ENCODE peak calls at places on chromosome 12, in nine cellular contexts. R is central memory CD8-positive, alpha-beta T cell; V is stimulated activated CD8-positive, alpha-beta memory T cell treated with anti-CD3 and anti-CD28 coated beads, Interleukin-15, amount 100 ng/mL, for 24 hours; I is activated CD4-positive, CD25-positive, alpha-beta regulatory T cell; J is stimulated activated naive CD8-positive, alpha-beta T cell treated with anti-CD3 and anti-CD28 coated beads, Interleukin-15, amount 100 ng/mL, for 72 hours; S is mammary epithelial cell; A is Kasumi-1; M is NCI-H345; T is cerebellar cortex. N is an unnamed sample.

GRCh38 chr12:10719482-10719881 is 3.6 kb downstream of the YBX3 start:
- DNase-seq in R (no peak), V (no peak), I (no peak), J (no peak), S (no peak), A (no peak), M (no peak), T (no peak), N (peak; percentile 66)

GRCh38 chr12:6963016-6963731 is 7.3 kb downstream of the PHB2 start:
- DNase-seq in R (no peak), V (no peak), I (no peak), J (no peak), S (peak; percentile 87), A (no peak), M (peak; percentile 93), T (no peak), N (peak; percentile 95)

GRCh38 chr12:85448031-85448430 is 168.0 kb downstream of the ALX1 start:
- DNase-seq in R (no peak), V (no peak), I (no peak), J (no peak), S (no peak), A (no peak), M (no peak), T (no peak), N (no peak)

GRCh38 chr12:54259194-54260011 is 20.5 kb downstream of the CBX5 start:
- DNase-seq in R (no peak), V (peak; percentile 16), I (peak; percentile 6), J (peak; percentile 41), S (peak; percentile 77), A (peak; percentile 41), M (peak; percentile 52), T (peak; percentile 94), N (peak; percentile 66)

GRCh38 chr12:50103767-50104321 is at the start of gene GPD1:
- DNase-seq in R (no peak), V (no peak), I (no peak), J (no peak), S (peak; percentile 62), A (no peak), M (peak; percentile 41), T (peak; percentile 79), N (peak; percentile 72)

GRCh38 chr12:105279460-105280056 is 43.6 kb upstream of the APPL2 start:
- DNase-seq in R (no peak), V (no peak), I (no peak), J (peak; percentile 20), S (no peak), A (peak; percentile 25), M (peak; percentile 46), T (peak; percentile 17), N (peak; percentile 49)

GRCh38 chr12:96314723-96315122 is 85.5 kb downstream of the CDK17 start:
- DNase-seq in R (no peak), V (no peak), I (no peak), J (no peak), S (no peak), A (no peak), M (no peak), T (no peak), N (no peak)

GRCh38 chr12:51307655-51308593 is 16.1 kb downstream of the BIN2 start:
- DNase-seq in R (no peak), V (no peak), I (no peak), J (no peak), S (peak; percentile 84), A (no peak), M (no peak), T (no peak), N (peak; percentile 91)

GRCh38 chr12:104281636-104282035 is 21.9 kb upstream of the EID3 start:
- DNase-seq in R (no peak), V (no peak), I (no peak), J (no peak), S (no peak), A (no peak), M (no peak), T (no peak), N (no peak)

GRCh38 chr12:28550757-28551381 is 360.6 kb downstream of the CCDC91 start:
- DNase-seq in R (no peak), V (no peak), I (no peak), J (no peak), S (peak; percentile 67), A (no peak), M (no peak), T (no peak), N (peak; percentile 76)

GRCh38 chr12:121925361-121925725 is 7.0 kb downstream of the CFAP251 start:
- DNase-seq in R (no peak), V (no peak), I (no peak), J (no peak), S (no peak), A (no peak), M (no peak), T (peak; percentile 44), N (no peak)

GRCh38 chr12:50665170-50665569 is 98.7 kb upstream of the ATF1 start:
- DNase-seq in R (no peak), V (no peak), I (no peak), J (no peak), S (no peak), A (no peak), M (no peak), T (no peak), N (no peak)

GRCh38 chr12:124633269-124633953 is 66.0 kb upstream of the NCOR2 start:
- DNase-seq in R (no peak), V (no peak), I (no peak), J (no peak), S (peak; percentile 70), A (no peak), M (no peak), T (no peak), N (peak; percentile 56)

GRCh38 chr12:33476058-33476457 is 36.4 kb upstream of the SYT10 start:
- DNase-seq in R (no peak), V (no peak), I (no peak), J (no peak), S (peak; percentile 60), A (no peak), M (no peak), T (no peak), N (peak; percentile 10)

GRCh38 chr12:68617160-68617926 is 6.6 kb downstream of the RAP1B start:
- DNase-seq in R (no peak), V (no peak), I (no peak), J (no peak), S (peak; percentile 67), A (no peak), M (no peak), T (no peak), N (peak; percentile 63)

GRCh38 chr12:103852498-103852992 is 11.5 kb upstream of the NT5DC3 start:
- DNase-seq in R (no peak), V (no peak), I (no peak), J (no peak), S (peak; percentile 82), A (no peak), M (peak; percentile 94), T (no peak), N (peak; percentile 48)

GRCh38 chr12:21296751-21297406 is 37.8 kb downstream of the SLCO1A2 start:
- DNase-seq in R (no peak), V (no peak), I (no peak), J (no peak), S (peak; percentile 6), A (peak; percentile 57), M (no peak), T (peak; percentile 31), N (peak; percentile 18)

GRCh38 chr12:45191239-45191638 is 24.7 kb upstream of the ANO6 start:
- DNase-seq in R (no peak), V (no peak), I (no peak), J (no peak), S (peak; percentile 29), A (no peak), M (no peak), T (no peak), N (peak; percentile 52)

GRCh38 chr12:69099201-69099837 is 140.1 kb upstream of the CPSF6 start:
- DNase-seq in R (no peak), V (no peak), I (no peak), J (no peak), S (no peak), A (peak; percentile 6), M (no peak), T (no peak), N (no peak)

GRCh38 chr12:100566887-100567637 is 6.4 kb upstream of the GAS2L3 start:
- DNase-seq in R (no peak), V (no peak), I (no peak), J (no peak), S (peak; percentile 12), A (no peak), M (no peak), T (no peak), N (peak; percentile 13)

GRCh38 chr12:4037747-4038312 is 164.6 kb upstream of the PARP11 start:
- DNase-seq in R (no peak), V (no peak), I (no peak), J (no peak), S (peak; percentile 47), A (peak; percentile 29), M (peak; percentile 0), T (peak; percentile 47), N (peak; percentile 61)

GRCh38 chr12:132015686-132016430 is 66.1 kb downstream of the EP400 start:
- DNase-seq in R (no peak), V (no peak), I (no peak), J (no peak), S (no peak), A (no peak), M (no peak), T (no peak), N (no peak)

GRCh38 chr12:15700595-15700994 is 88.6 kb downstream of the EPS8 start:
- DNase-seq in R (no peak), V (no peak), I (no peak), J (peak; percentile 5), S (peak; percentile 83), A (peak; percentile 77), M (no peak), T (no peak), N (peak; percentile 80)

GRCh38 chr12:108611884-108612415 is 14.1 kb upstream of the TMEM119 start:
- DNase-seq in R (peak; percentile 47), V (no peak), I (peak; percentile 20), J (peak; percentile 46), S (peak; percentile 85), A (peak; percentile 33), M (no peak), T (peak; percentile 35), N (peak; percentile 87)

GRCh38 chr12:112163056-112163455 is 37.7 kb downstream of the TRAFD1 start:
- DNase-seq in R (no peak), V (no peak), I (no peak), J (no peak), S (no peak), A (no peak), M (no peak), T (no peak), N (no peak)

GRCh38 chr12:106417926-106418910 is 60.7 kb downstream of the POLR3B start:
- DNase-seq in R (no peak), V (no peak), I (no peak), J (no peak), S (peak; percentile 62), A (no peak), M (no peak), T (no peak), N (peak; percentile 55)

GRCh38 chr12:132143328-132144071 is 619 bp downstream of the DDX51 start:
- DNase-seq in R (no peak), V (no peak), I (no peak), J (no peak), S (no peak), A (no peak), M (no peak), T (no peak), N (peak; percentile 24)

GRCh38 chr12:113831016-113831415 is 135.1 kb downstream of the RBM19 start:
- DNase-seq in R (no peak), V (no peak), I (no peak), J (no peak), S (no peak), A (no peak), M (no peak), T (no peak), N (no peak)

GRCh38 chr12:94134226-94134795 is 14.1 kb upstream of the PLXNC1 start:
- DNase-seq in R (no peak), V (no peak), I (no peak), J (peak; percentile 41), S (peak; percentile 36), A (peak; percentile 79), M (peak; percentile 63), T (peak; percentile 64), N (peak; percentile 74)

GRCh38 chr12:107884769-107885694 is 110.5 kb downstream of the ASCL4 start:
- DNase-seq in R (peak; percentile 18), V (no peak), I (no peak), J (peak; percentile 47), S (peak; percentile 12), A (peak; percentile 83), M (peak; percentile 53), T (peak; percentile 60), N (peak; percentile 55)

GRCh38 chr12:14836336-14837210 is 6.8 kb downstream of the ART4 start:
- DNase-seq in R (no peak), V (no peak), I (no peak), J (no peak), S (peak; percentile 84), A (no peak), M (no peak), T (no peak), N (peak; percentile 89)